ENCODE peak calls at places on chromosomes 4 and X, in nine cellular contexts. Q is A549, G is ovary, I is GM13977, S is heart right ventricle, R is nephron progenitor cell, K is cardiac fibroblast, L is immature natural killer cell, P is tibial artery. M is an unnamed sample.

GRCh38 chrX:127187095-127187494 is 367.6 kb downstream of the PRR32 start:
- DNase-seq in R (no peak), I (no peak), P (no peak), G (no peak), Q (peak; percentile 0), S (no peak), K (no peak), L (no peak), M (no peak)

GRCh38 chr4:19521151-19521550 is 730.6 kb upstream of the SLIT2 start:
- DNase-seq in Q (no peak), I (no peak), G (no peak), K (no peak), L (no peak), R (no peak), S (no peak), P (no peak), M (no peak)

GRCh38 chr4:89283226-89283974 is 24.2 kb downstream of the GPRIN3 start:
- DNase-seq in P (no peak), R (no peak), L (peak; percentile 74), Q (peak; percentile 74), K (no peak), S (no peak), G (no peak), I (no peak), M (peak; percentile 55)

GRCh38 chr4:22510750-22511149 is 5.1 kb downstream of the ADGRA3 start:
- DNase-seq in G (no peak), P (no peak), S (no peak), R (no peak), K (no peak), Q (no peak), L (no peak), I (no peak), M (no peak)

GRCh38 chr4:14575919-14576318 is 426.4 kb upstream of the CPEB2 start:
- DNase-seq in S (no peak), L (no peak), R (no peak), Q (no peak), K (no peak), P (no peak), I (no peak), G (no peak), M (no peak)

GRCh38 chrX:38987135-38987780 is 186.0 kb downstream of the MID1IP1 start:
- DNase-seq in R (peak; percentile 7), I (no peak), Q (no peak), L (no peak), G (no peak), P (no peak), K (no peak), S (no peak), M (no peak)

GRCh38 chr4:78166582-78166981 is 109.5 kb downstream of the FRAS1 start:
- DNase-seq in Q (no peak), I (no peak), P (no peak), G (no peak), L (peak; percentile 57), K (no peak), R (no peak), S (no peak), M (no peak)

GRCh38 chrX:15107367-15107988 is 162.4 kb downstream of the ASB9 start:
- DNase-seq in L (no peak), S (no peak), K (no peak), I (no peak), G (no peak), R (no peak), P (no peak), Q (peak; percentile 18), M (no peak)

GRCh38 chr4:53508446-53508845 is 82.8 kb downstream of the LNX1 start:
- DNase-seq in G (no peak), Q (peak; percentile 10), S (no peak), L (no peak), P (no peak), I (no peak), R (no peak), K (peak; percentile 80), M (no peak)

GRCh38 chrX:29872831-29873230 is 342.5 kb upstream of the MAGEB2 start:
- DNase-seq in G (no peak), R (no peak), S (no peak), Q (no peak), P (no peak), L (no peak), I (no peak), K (no peak), M (no peak)

M was measured in DMS53.